ENCODE peak calls at places on chromosomes 6 and 20, in seven cellular contexts. V is AG04449, T is COR-L47, N is hippocampal formation, Z is ureter, D is fibroblast of lung, K is GM23338. I is an unnamed sample.

GRCh38 chr6:157304840-157305675 is 18.3 kb downstream of the TMEM242 start:
- DNase-seq in K (no peak), V (no peak), T (no peak), Z (no peak), D (no peak), N (no peak), I (peak)

GRCh38 chr6:92977018-92977417 is 442.3 kb downstream of the EPHA7 start:
- DNase-seq in N (no peak), T (no peak), K (no peak), D (no peak), V (no peak), Z (no peak), I (no peak)

GRCh38 chr6:106116125-106116524 is 30.0 kb downstream of the PRDM1 start:
- DNase-seq in V (no peak), N (peak), Z (no peak), K (no peak), T (peak), D (no peak), I (peak)

GRCh38 chr6:127345521-127345920 is 2.1 kb upstream of the ECHDC1 start:
- DNase-seq in Z (no peak), D (no peak), T (no peak), V (no peak), K (no peak), N (no peak), I (no peak)

GRCh38 chr20:54848984-54849538 is 373.7 kb downstream of the DOK5 start:
- DNase-seq in N (no peak), K (no peak), Z (no peak), D (no peak), T (no peak), V (no peak), I (no peak)

GRCh38 chr6:35392111-35392702 is 49.8 kb downstream of the PPARD start:
- DNase-seq in V (no peak), D (no peak), N (no peak), T (peak), Z (peak), K (no peak), I (peak)

GRCh38 chr6:157089258-157089657 is 234.1 kb downstream of the TMEM242 start:
- DNase-seq in N (no peak), V (peak), K (peak), D (no peak), T (no peak), Z (no peak), I (peak)

GRCh38 chr20:57680934-57681914 is 28.6 kb downstream of the PMEPA1 start:
- DNase-seq in Z (no peak), K (no peak), T (no peak), V (no peak), D (no peak), N (no peak), I (no peak)

GRCh38 chr6:18055714-18056382 is 66.6 kb downstream of the NHLRC1 start:
- DNase-seq in D (no peak), N (no peak), K (no peak), T (no peak), V (no peak), Z (no peak), I (no peak)

GRCh38 chr6:83474309-83474708 is 38.0 kb upstream of the PRSS35 start:
- DNase-seq in V (no peak), K (peak), Z (no peak), T (peak), N (no peak), D (peak), I (peak)

GRCh38 chr20:16434087-16434664 is 139.1 kb downstream of the KIF16B start:
- DNase-seq in Z (no peak), T (peak), V (no peak), D (peak), N (no peak), K (peak), I (peak)

GRCh38 chr6:20217476-20217855 is 5.2 kb upstream of the MBOAT1 start:
- DNase-seq in K (no peak), D (no peak), T (no peak), Z (no peak), N (no peak), V (no peak), I (peak)

GRCh38 chr20:17762873-17763557 is 63.2 kb downstream of the BANF2 start:
- DNase-seq in N (no peak), V (no peak), D (no peak), Z (no peak), T (no peak), K (no peak), I (no peak)

GRCh38 chr6:26025047-26025893 is 62.0 kb upstream of the HFE start:
- DNase-seq in T (no peak), K (no peak), V (no peak), D (peak), N (no peak), Z (no peak), I (peak)

GRCh38 chr6:69866351-69867074 is at the start of gene COL19A1:
- DNase-seq in N (no peak), K (peak), T (no peak), V (no peak), D (no peak), Z (peak), I (peak)

GRCh38 chr20:40319741-40320499 is 369.1 kb downstream of the MAFB start:
- DNase-seq in T (no peak), Z (no peak), N (no peak), D (no peak), K (no peak), V (no peak), I (no peak)

GRCh38 chr20:52295556-52295955 is 104.0 kb upstream of the ZFP64 start:
- DNase-seq in T (no peak), Z (no peak), D (peak), K (no peak), N (no peak), V (no peak), I (no peak)

GRCh38 chr6:150070236-150070860 is 1.4 kb upstream of the ULBP3 start:
- DNase-seq in Z (no peak), K (no peak), V (no peak), N (no peak), D (no peak), T (no peak), I (no peak)

GRCh38 chr6:83514877-83515466 is 2.6 kb downstream of the PRSS35 start:
- DNase-seq in K (peak), Z (peak), N (no peak), V (peak), T (peak), D (peak), I (peak)

GRCh38 chr20:36496707-36497669 is 44.3 kb upstream of the MYL9 start:
- DNase-seq in K (no peak), Z (no peak), V (no peak), N (no peak), D (no peak), T (no peak), I (no peak)